ENCODE peak calls at places on chromosomes 13 and 19, in seven cellular contexts. P is ovary, F is suprapubic skin, U is A549, M is stomach, G is H1, C is sigmoid colon. B is an unnamed sample.

GRCh38 chr19:38850976-38851621 is 1.3 kb upstream of the HNRNPL start:
- DNase-seq in M (no peak), G (peak; percentile 69), F (no peak), U (no peak), C (peak; percentile 80), P (peak; percentile 70), B (no peak)

GRCh38 chr19:43779820-43780219 is 953 bp downstream of the KCNN4 start:
- DNase-seq in P (no peak), C (no peak), F (no peak), M (no peak), G (no peak), U (peak; percentile 65), B (no peak)

GRCh38 chr13:60562081-60562764 is 165.2 kb downstream of the TDRD3 start:
- DNase-seq in F (no peak), P (no peak), M (no peak), C (no peak), G (no peak), U (no peak), B (no peak)

GRCh38 chr19:32336259-32337111 is 8.9 kb upstream of the ZNF507 start:
- DNase-seq in G (no peak), U (no peak), M (no peak), F (no peak), C (peak; percentile 82), P (no peak), B (no peak)

GRCh38 chr13:39129253-39129652 is 91.0 kb downstream of the NHLRC3 start:
- DNase-seq in P (no peak), M (no peak), C (no peak), U (no peak), G (no peak), F (no peak), B (no peak)

GRCh38 chr19:8304841-8305621 is 3.1 kb downstream of the CD320 start:
- DNase-seq in M (peak; percentile 26), U (no peak), P (no peak), F (peak; percentile 79), G (peak; percentile 92), C (peak; percentile 60), B (peak; percentile 10)

GRCh38 chr19:18171605-18172327 is 1.8 kb upstream of the IFI30 start:
- DNase-seq in F (no peak), C (no peak), U (no peak), P (no peak), M (no peak), G (no peak), B (no peak)

GRCh38 chr19:6222884-6223283 is 56.9 kb downstream of the MLLT1 start:
- DNase-seq in C (no peak), F (no peak), U (no peak), P (peak; percentile 28), M (no peak), G (no peak), B (no peak)

GRCh38 chr19:7915250-7916136 is 863 bp downstream of the TGFBR3L start:
- DNase-seq in U (no peak), F (no peak), P (peak; percentile 24), C (no peak), G (no peak), M (no peak), B (no peak)

GRCh38 chr19:5694167-5694951 is 4.3 kb downstream of the RPL36 start:
- DNase-seq in C (peak; percentile 65), P (no peak), F (no peak), M (no peak), G (peak; percentile 50), U (no peak), B (no peak)

GRCh38 chr13:98632971-98633370 is 56.1 kb upstream of the STK24 start:
- DNase-seq in M (no peak), P (no peak), F (no peak), U (no peak), C (no peak), G (no peak), B (no peak)

GRCh38 chr19:17331254-17331558 is 3.4 kb downstream of the ANO8 start:
- DNase-seq in M (no peak), G (no peak), C (no peak), F (no peak), U (no peak), P (no peak), B (no peak)

GRCh38 chr13:97211986-97212385 is 10.1 kb upstream of the MBNL2 start:
- DNase-seq in C (no peak), P (no peak), U (no peak), F (no peak), G (no peak), M (no peak), B (no peak)

GRCh38 chr13:27117158-27117557 is 54.5 kb downstream of the USP12 start:
- DNase-seq in F (no peak), C (no peak), G (no peak), M (no peak), U (no peak), P (no peak), B (no peak)

GRCh38 chr13:106063591-106064308 is 471.7 kb downstream of the EFNB2 start:
- DNase-seq in G (no peak), P (no peak), F (no peak), M (no peak), C (no peak), U (no peak), B (no peak)

GRCh38 chr19:3544054-3544376 is 5.0 kb downstream of the TEKTIP1 start:
- DNase-seq in P (no peak), G (no peak), U (no peak), M (no peak), F (no peak), C (no peak), B (no peak)
- TF ChIP-seq POLR2A in P (no peak), G (no peak), U (no peak), M (no peak), F (no peak), C (no peak), B (no peak)

GRCh38 chr19:1753730-1754442 is 580 bp downstream of the ONECUT3 start:
- DNase-seq in P (no peak), M (no peak), U (no peak), C (no peak), F (no peak), G (no peak), B (no peak)
- TF ChIP-seq CTCF in P (no peak), M (no peak), U (no peak), C (no peak), F (no peak), G (no peak), B (no peak)

DNA sequence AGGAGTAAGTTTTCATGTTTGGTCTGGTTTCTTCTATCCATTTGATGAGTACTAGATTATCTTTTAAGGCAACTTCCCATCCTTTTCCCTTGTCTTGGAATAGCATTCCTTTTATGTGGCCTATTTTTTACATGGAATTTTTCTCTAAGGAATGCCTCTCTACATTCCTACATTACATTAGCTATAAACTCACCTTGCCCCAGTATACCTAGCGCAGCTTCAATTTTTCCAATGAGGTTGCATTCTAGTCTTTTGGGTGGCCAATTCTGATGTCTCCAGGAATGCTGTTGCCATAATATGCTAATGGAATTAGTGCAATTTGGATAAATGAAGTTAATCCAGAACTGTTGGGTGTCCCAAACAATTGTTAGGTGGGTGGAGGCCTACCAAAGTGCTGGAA is 33.8 kb downstream of the KBTBD6 start:
- DNase-seq in F (no peak), U (no peak), G (no peak), C (no peak), M (no peak), P (no peak), B (no peak)
- TF ChIP-seq EP300 in F (no peak), U (no peak), G (no peak), C (no peak), M (no peak), P (no peak), B (no peak)

GRCh38 chr19:46408611-46409039 is 4.7 kb downstream of the CCDC8 start:
- DNase-seq in C (peak; percentile 93), P (peak; percentile 82), M (peak; percentile 48), F (no peak), G (no peak), U (no peak), B (no peak)

GRCh38 chr19:46407891-46408426 is 5.4 kb downstream of the CCDC8 start:
- DNase-seq in F (no peak), M (no peak), C (no peak), G (no peak), P (peak; percentile 50), U (no peak), B (no peak)

GRCh38 chr19:46411088-46412033 is 2.0 kb downstream of the CCDC8 start:
- DNase-seq in C (no peak), P (peak; percentile 39), U (no peak), M (no peak), G (no peak), F (no peak), B (no peak)

GRCh38 chr19:46410205-46411087 is 2.9 kb downstream of the CCDC8 start:
- DNase-seq in F (no peak), P (no peak), U (no peak), G (no peak), C (no peak), M (no peak), B (no peak)

GRCh38 chr19:46409146-46409545 is 4.2 kb downstream of the CCDC8 start:
- DNase-seq in F (no peak), P (peak; percentile 47), C (no peak), M (no peak), U (no peak), G (no peak), B (no peak)
- TF ChIP-seq POLR2A in F (no peak), P (no peak), C (no peak), M (no peak), U (no peak), G (no peak), B (no peak)

DNA sequence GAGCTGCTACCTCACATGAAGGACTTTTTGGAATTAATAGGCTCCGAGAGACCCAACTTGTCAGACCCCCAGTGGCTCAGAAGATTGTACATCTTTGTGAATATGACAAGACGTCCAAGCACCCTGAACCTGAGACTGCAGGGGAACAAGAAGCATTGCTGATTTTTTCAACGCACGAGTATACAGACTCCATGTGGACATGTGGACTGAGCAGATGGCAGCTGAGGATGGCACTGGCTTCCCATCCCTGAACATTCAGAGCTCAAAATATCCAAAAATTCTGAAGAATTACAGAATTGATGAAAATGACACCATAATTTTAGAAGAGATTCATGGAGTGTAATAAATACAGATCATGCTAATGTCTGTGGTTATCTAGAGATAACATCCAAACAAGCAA is 254.1 kb downstream of the MZT1 start:
- DNase-seq in U (no peak), P (no peak), G (no peak), M (no peak), F (no peak), C (no peak), B (no peak)
- TF ChIP-seq CTCF in U (no peak), P (no peak), G (no peak), M (no peak), F (no peak), C (no peak), B (no peak)

DNA sequence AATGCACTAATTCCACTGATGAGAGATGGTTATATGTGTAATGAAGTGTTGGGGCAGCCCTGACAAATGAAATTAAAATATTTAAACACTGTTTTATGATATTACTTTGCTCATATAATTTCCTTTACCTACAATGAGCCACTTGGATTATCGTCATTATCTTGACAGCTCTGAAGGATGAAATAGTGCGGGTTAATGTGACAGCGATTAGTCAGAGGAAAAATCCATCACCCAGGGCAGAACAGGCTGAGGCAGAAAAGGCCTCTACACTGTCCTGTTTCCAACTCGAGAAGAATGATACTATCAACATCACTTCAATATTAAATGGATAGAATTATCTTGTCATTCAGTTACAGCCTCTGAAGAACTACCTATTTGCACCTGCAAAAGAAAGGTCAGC is 321.0 kb downstream of the RBM26 start:
- DNase-seq in F (no peak), M (no peak), C (no peak), G (no peak), U (no peak), P (no peak), B (no peak)
- TF ChIP-seq EP300 in F (no peak), M (no peak), C (no peak), G (no peak), U (no peak), P (no peak), B (no peak)